ENCODE peak calls at places on chromosomes 6 and 20, in ten cellular contexts. Y is fibroblast of pulmonary artery, W is fibroblast of lung, P is AG04449, B is endodermal cell, V is transverse colon, J is PC-9, X is H7, S is spleen, O is A549. Z is an unnamed sample.

GRCh38 chr6:139296927-139297326 is 5.1 kb upstream of the TXLNB start:
- DNase-seq in Y (peak; percentile 50), X (no peak), P (no peak), W (no peak), O (no peak), B (no peak), V (no peak), J (no peak), S (no peak), Z (no peak)

GRCh38 chr20:59350330-59351147 is 50.1 kb downstream of the EDN3 start:
- DNase-seq in S (no peak), P (no peak), W (no peak), X (no peak), J (no peak), O (peak; percentile 74), V (no peak), Y (no peak), B (no peak), Z (no peak)

GRCh38 chr6:139370047-139370706 is 4.3 kb downstream of the CITED2 start:
- DNase-seq in J (peak; percentile 2), B (peak; percentile 50), W (peak; percentile 93), Y (peak; percentile 79), X (no peak), P (peak; percentile 71), S (no peak), V (peak; percentile 17), O (no peak), Z (peak; percentile 86)

GRCh38 chr6:21874372-21874771 is 280.8 kb downstream of the SOX4 start:
- DNase-seq in P (no peak), X (no peak), J (no peak), O (no peak), B (peak; percentile 50), W (no peak), V (no peak), S (no peak), Y (no peak), Z (no peak)

GRCh38 chr6:116218172-116218633 is 35.7 kb downstream of the TSPYL4 start:
- DNase-seq in S (no peak), V (no peak), B (no peak), P (no peak), X (no peak), J (no peak), W (peak; percentile 45), O (no peak), Y (peak; percentile 45), Z (no peak)

GRCh38 chr6:155186052-155186658 is 77.7 kb upstream of the CLDN20 start:
- DNase-seq in B (peak; percentile 67), Y (no peak), J (no peak), W (no peak), P (no peak), O (no peak), X (peak; percentile 36), S (no peak), V (no peak), Z (no peak)

GRCh38 chr6:47352169-47352568 is 42.5 kb upstream of the TNFRSF21 start:
- DNase-seq in X (no peak), P (no peak), V (no peak), B (peak; percentile 70), S (no peak), J (no peak), Y (peak; percentile 6), O (no peak), W (no peak), Z (no peak)

GRCh38 chr20:38402089-38402488 is 33.0 kb downstream of the SNHG17 start:
- DNase-seq in X (no peak), S (no peak), W (no peak), P (no peak), O (no peak), V (no peak), J (no peak), B (peak; percentile 23), Y (no peak), Z (no peak)

GRCh38 chr6:89050155-89050554 is 30.4 kb upstream of the PNRC1 start:
- DNase-seq in O (no peak), W (peak; percentile 91), V (peak; percentile 18), P (no peak), J (no peak), X (no peak), S (no peak), Y (peak; percentile 92), B (no peak), Z (no peak)

GRCh38 chr20:24778585-24779031 is 170.5 kb upstream of the CST7 start:
- DNase-seq in X (no peak), B (peak; percentile 26), V (peak; percentile 19), O (no peak), J (no peak), W (no peak), P (no peak), S (peak; percentile 59), Y (no peak), Z (no peak)

GRCh38 chr6:99882151-99882702 is 111.8 kb downstream of the MCHR2 start:
- DNase-seq in J (no peak), P (no peak), Y (no peak), W (no peak), B (peak; percentile 55), X (no peak), V (no peak), S (no peak), O (no peak), Z (no peak)

GRCh38 chr6:78465042-78465634 is 402.2 kb upstream of the IRAK1BP1 start:
- DNase-seq in S (no peak), Y (no peak), W (no peak), P (no peak), J (no peak), X (no peak), B (no peak), O (no peak), V (no peak), Z (no peak)

GRCh38 chr6:105279463-105279862 is 99.6 kb upstream of the POPDC3 start:
- DNase-seq in X (no peak), B (no peak), P (no peak), J (no peak), O (no peak), S (no peak), W (no peak), Y (no peak), V (no peak), Z (no peak)

GRCh38 chr6:45630314-45630713 is 252.6 kb upstream of the SUPT3H start:
- DNase-seq in P (no peak), O (no peak), B (no peak), J (no peak), X (no peak), V (no peak), S (no peak), Y (no peak), W (no peak), Z (no peak)

GRCh38 chr6:24926192-24926591 is 9.6 kb downstream of the RIPOR2 start:
- DNase-seq in X (no peak), J (no peak), V (no peak), S (no peak), P (no peak), B (no peak), Y (no peak), O (no peak), W (no peak), Z (no peak)

GRCh38 chr6:155141512-155141911 is 122.3 kb upstream of the CLDN20 start:
- DNase-seq in X (no peak), S (no peak), W (no peak), B (no peak), Y (no peak), O (no peak), P (no peak), J (no peak), V (no peak), Z (no peak)

GRCh38 chr6:168318090-168318489 is 1.5 kb downstream of the DACT2 start:
- DNase-seq in V (no peak), J (no peak), P (no peak), B (peak; percentile 67), O (no peak), Y (no peak), X (no peak), S (no peak), W (no peak), Z (no peak)
- H3K4me3 ChIP-seq in V (no peak overlapping the region), J (no peak overlapping the region), P (no peak overlapping the region), B (peak overlapping the region; percentile 88), O (no peak overlapping the region), Y (no peak overlapping the region), X (peak overlapping the region; percentile 62), S (no peak overlapping the region), W (no peak overlapping the region), Z (no peak overlapping the region)

GRCh38 chr6:170572704-170573466 is 11.6 kb downstream of the PDCD2 start:
- DNase-seq in B (peak; percentile 53), J (no peak), Y (peak; percentile 46), V (no peak), X (no peak), O (no peak), P (no peak), S (no peak), W (no peak), Z (no peak)

GRCh38 chr6:170578909-170579308 is 5.5 kb downstream of the PDCD2 start:
- DNase-seq in W (no peak), X (no peak), S (no peak), V (no peak), Y (no peak), B (no peak), J (no peak), O (no peak), P (no peak), Z (no peak)

GRCh38 chr6:170575250-170575649 is 9.2 kb downstream of the PDCD2 start:
- DNase-seq in S (no peak), V (no peak), Y (peak; percentile 26), W (peak; percentile 20), B (no peak), J (no peak), X (peak; percentile 22), P (no peak), O (no peak), Z (no peak)
- H3K4me3 ChIP-seq in S (no peak overlapping the region), V (no peak overlapping the region), Y (no peak overlapping the region), W (no peak overlapping the region), B (no peak overlapping the region), J (no peak overlapping the region), X (no peak overlapping the region), P (no peak overlapping the region), O (no peak overlapping the region), Z (no peak overlapping the region)

DNA sequence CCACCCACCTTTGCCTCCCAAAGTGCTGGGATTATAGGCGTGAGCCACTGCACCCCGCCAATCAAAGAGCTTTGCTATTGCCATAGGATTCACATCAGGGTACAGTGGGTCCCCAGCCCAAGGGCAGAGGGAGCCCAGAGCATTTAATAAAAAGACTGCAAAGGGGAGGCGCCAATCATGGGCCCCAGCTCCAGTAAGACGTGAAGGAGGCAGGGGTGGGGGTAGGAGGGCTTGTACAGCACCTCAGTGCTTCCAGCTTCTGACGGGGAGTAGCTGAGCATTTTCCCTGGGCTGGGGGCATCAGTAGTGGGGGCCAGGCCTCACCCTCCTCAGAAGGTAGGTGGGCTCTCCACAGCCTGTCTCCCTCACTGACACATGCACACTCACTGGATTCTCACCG is 1.5 kb downstream of the ADA start:
- DNase-seq in B (peak; percentile 45), Y (no peak), O (no peak), W (no peak), X (no peak), P (no peak), V (no peak), S (no peak), J (no peak), Z (no peak)
- H3K4me3 ChIP-seq in B (no peak overlapping the region), Y (no peak overlapping the region), O (no peak overlapping the region), W (no peak overlapping the region), X (no peak overlapping the region), P (no peak overlapping the region), V (no peak overlapping the region), S (peak overlapping the region; percentile 73), J (no peak overlapping the region), Z (no peak overlapping the region)

GRCh38 chr20:11549172-11550117 is 368.2 kb upstream of the BTBD3 start:
- DNase-seq in W (no peak), Y (no peak), V (no peak), O (no peak), B (no peak), P (no peak), J (no peak), X (no peak), S (no peak), Z (no peak)
- H3K4me3 ChIP-seq in W (no peak overlapping the region), Y (no peak overlapping the region), V (no peak overlapping the region), O (no peak overlapping the region), B (no peak overlapping the region), P (no peak overlapping the region), J (no peak overlapping the region), X (no peak overlapping the region), S (no peak overlapping the region), Z (no peak overlapping the region)

Z was measured in AG09309.